ENCODE peak calls at places on chromosome 19, in eight cellular contexts. I is GM23338, M is A549, C is HCT116, R is K562, F is GM12878, Q is SK-N-SH, Y is HepG2. P is an unnamed sample. For H3K4me1, the result is how much of the 10 kb centered on the place peaks cover.

GRCh38 chr19:51094696-51095279 is 12.1 kb upstream of the KLK14 start:
- DNase-seq in Q (peak), I (peak), Y (peak), F (no peak), R (peak), M (peak), C (no peak), P (no peak)

GRCh38 chr19:49801966-49802661 is 11.0 kb downstream of the FUZ start:
- DNase-seq in F (no peak), I (peak), C (no peak), R (no peak), Y (no peak), M (peak), Q (peak), P (no peak)

GRCh38 chr19:48836089-48837017 is at the start of gene HSD17B14:
- DNase-seq in Q (peak), Y (no peak), I (peak), R (peak), F (no peak), M (peak), C (no peak), P (no peak)

GRCh38 chr19:23116802-23117571 is at the start of gene ZNF730:
- DNase-seq in C (no peak), I (peak), F (peak), Y (no peak), M (no peak), Q (peak), R (peak), P (no peak)

GRCh38 chr19:57888494-57889231 is at the start of gene ZNF814:
- DNase-seq in C (no peak), I (peak), F (peak), Q (peak), R (no peak), Y (no peak), M (peak), P (no peak)

GRCh38 chr19:22832031-22832762 is at the start of gene ZNF723:
- DNase-seq in Q (no peak), F (no peak), M (no peak), R (no peak), Y (no peak), C (no peak), I (peak), P (no peak)

GRCh38 chr19:1469936-1470863 is 8.8 kb downstream of the C19orf25 start:
- DNase-seq in F (no peak), Y (no peak), M (no peak), Q (no peak), I (peak), C (peak), R (peak), P (no peak)

GRCh38 chr19:2724148-2724557 is 3.0 kb upstream of the DIRAS1 start:
- DNase-seq in Q (peak), M (no peak), F (no peak), C (no peak), R (no peak), Y (no peak), I (peak), P (no peak)

GRCh38 chr19:873084-874019 is 13.9 kb downstream of the CFD start:
- DNase-seq in Y (no peak), C (peak), I (peak), Q (peak), F (peak), R (peak), M (peak), P (no peak)

GRCh38 chr19:47480658-47481057 is 3.4 kb downstream of the KPTN start:
- DNase-seq in M (no peak), R (no peak), F (no peak), I (no peak), C (no peak), Y (no peak), Q (no peak), P (no peak)

GRCh38 chr19:43684326-43684725 is 14.4 kb upstream of the PLAUR start:
- DNase-seq in C (no peak), F (no peak), R (no peak), Y (no peak), Q (no peak), M (no peak), I (no peak), P (no peak)

GRCh38 chr19:14081797-14082674 is 3.5 kb downstream of the C19orf67 start:
- DNase-seq in F (no peak), C (no peak), Y (no peak), M (no peak), I (no peak), Q (no peak), R (no peak), P (no peak)

GRCh38 chr19:14383556-14383897 is 2.3 kb downstream of the ADGRE5 start:
- DNase-seq in M (no peak), F (no peak), I (no peak), Y (no peak), C (no peak), R (peak), Q (no peak), P (no peak)

GRCh38 chr19:1910169-1910568 is 5.0 kb downstream of the ADAT3 start:
- DNase-seq in Y (no peak), I (no peak), C (no peak), R (no peak), M (no peak), Q (peak), F (no peak), P (no peak)

GRCh38 chr19:1774999-1775772 is 21.9 kb downstream of the ONECUT3 start:
- DNase-seq in Q (peak), F (no peak), I (peak), C (no peak), M (no peak), Y (no peak), R (peak), P (no peak)

GRCh38 chr19:46616631-46617322 is 8.1 kb downstream of the PTGIR start:
- DNase-seq in Q (peak), I (peak), M (peak), R (peak), F (no peak), C (peak), Y (peak), P (no peak)

GRCh38 chr19:18594096-18594823 is 5.7 kb downstream of the REX1BD start:
- DNase-seq in Y (no peak), M (peak), Q (peak), I (peak), F (no peak), R (peak), C (no peak), P (no peak)

GRCh38 chr19:30557927-30558557 is 185.9 kb downstream of the ZNF536 start:
- DNase-seq in Q (no peak), M (no peak), F (no peak), C (no peak), Y (no peak), I (peak), R (no peak), P (no peak)

GRCh38 chr19:610801-611505 is 21.3 kb downstream of the HCN2 start:
- DNase-seq in R (peak), I (no peak), Y (no peak), Q (peak), C (no peak), M (peak), F (no peak), P (no peak)

GRCh38 chr19:38394488-38394887 is 6.0 kb downstream of the SPRED3 start:
- DNase-seq in I (peak), F (no peak), R (no peak), Q (no peak), Y (peak), M (no peak), C (no peak), P (no peak)

GRCh38 chr19:1651548-1652394 is 644 bp downstream of the TCF3 start:
- DNase-seq in I (peak), R (peak), Y (no peak), Q (peak), M (no peak), C (no peak), F (no peak), P (no peak)

GRCh38 chr19:50677636-50678035 is 28.4 kb downstream of the C19orf81 start:
- DNase-seq in Q (no peak), I (peak), C (no peak), F (no peak), M (no peak), R (no peak), Y (no peak), P (no peak)

GRCh38 chr19:36449059-36449670 is 30.7 kb upstream of the ZFP82 start:
- DNase-seq in C (no peak), R (no peak), Y (no peak), Q (no peak), I (peak), F (no peak), M (peak), P (no peak)

GRCh38 chr19:48779636-48780035 is 24.3 kb downstream of the FGF21 start:
- DNase-seq in I (no peak), M (no peak), R (peak), Y (no peak), Q (no peak), F (no peak), C (no peak), P (no peak)

GRCh38 chr19:3162418-3163229 is 15.9 kb upstream of the S1PR4 start:
- DNase-seq in I (peak), M (peak), F (no peak), Y (peak), C (no peak), Q (peak), R (peak), P (no peak)

GRCh38 chr19:46481187-46481586 is 9.8 kb upstream of the PNMA8A start:
- DNase-seq in F (no peak), I (no peak), R (no peak), M (no peak), Q (no peak), Y (no peak), C (no peak), P (no peak)

GRCh38 chr19:41909706-41910105 is 18.5 kb downstream of the ERFL start:
- DNase-seq in Y (no peak), C (no peak), Q (no peak), R (no peak), F (no peak), M (no peak), I (no peak), P (no peak)

GRCh38 chr19:38303517-38304351 is at the start of gene C19orf33:
- DNase-seq in Q (no peak), I (peak), F (no peak), Y (no peak), M (peak), R (peak), C (peak), P (peak)

GRCh38 chr19:45906221-45906620 is 3.8 kb upstream of the MYPOP start:
- DNase-seq in R (no peak), F (no peak), I (no peak), Q (no peak), Y (no peak), M (no peak), C (no peak), P (no peak)

GRCh38 chr19:29517946-29518345 is 7.8 kb upstream of the VSTM2B start:
- DNase-seq in M (no peak), F (no peak), Q (no peak), R (no peak), Y (no peak), I (no peak), C (no peak), P (no peak)

GRCh38 chr19:45506991-45507863 is at the start of gene VASP:
- DNase-seq in Y (peak), R (peak), I (peak), F (peak), C (peak), Q (peak), M (peak), P (no peak)

GRCh38 chr19:42323852-42324654 is 1.4 kb upstream of the MEGF8 start:
- DNase-seq in C (no peak), M (no peak), R (no peak), Y (no peak), F (no peak), I (peak), Q (peak), P (no peak)

GRCh38 chr19:45187421-45188100 is 9.0 kb downstream of the BLOC1S3 start:
- DNase-seq in Q (peak), Y (peak), R (peak), M (no peak), F (no peak), C (no peak), I (peak), P (no peak)

GRCh38 chr19:43606569-43607229 is 5.2 kb upstream of the SRRM5 start:
- DNase-seq in I (no peak), Y (no peak), C (no peak), R (no peak), F (no peak), Q (no peak), M (no peak), P (no peak)

GRCh38 chr19:46015961-46016425 is 6.9 kb downstream of the PGLYRP1 start:
- DNase-seq in R (no peak), I (peak), M (peak), C (no peak), F (no peak), Q (peak), Y (no peak), P (no peak)

GRCh38 chr19:44824758-44825157 is 15.9 kb downstream of the BCAM start:
- DNase-seq in C (no peak), R (no peak), Y (no peak), F (no peak), M (no peak), I (no peak), Q (no peak), P (no peak)

GRCh38 chr19:4233282-4233853 is 4.0 kb downstream of the EBI3 start:
- DNase-seq in Y (peak), R (peak), F (no peak), M (peak), C (peak), Q (peak), I (peak), P (peak)

GRCh38 chr19:46660601-46661019 is 372 bp downstream of the DACT3 start:
- DNase-seq in Q (peak), C (no peak), R (peak), M (no peak), I (peak), F (no peak), Y (no peak), P (no peak)

GRCh38 chr19:4831351-4832340 is at the start of gene TICAM1:
- DNase-seq in I (peak), C (no peak), M (peak), Q (peak), F (no peak), Y (no peak), R (peak), P (no peak)

GRCh38 chr19:52664461-52664860 is 26.3 kb upstream of the ZNF83 start:
- DNase-seq in C (no peak), R (peak), Y (no peak), M (no peak), Q (peak), F (no peak), I (peak), P (no peak)

GRCh38 chr19:52667972-52668371 is 29.8 kb upstream of the ZNF83 start:
- DNase-seq in R (no peak), I (no peak), Y (no peak), F (no peak), M (no peak), Q (no peak), C (no peak), P (no peak)

GRCh38 chr19:52662631-52663030 is 24.5 kb upstream of the ZNF83 start:
- DNase-seq in Y (no peak), Q (no peak), I (no peak), F (no peak), R (no peak), M (no peak), C (peak), P (no peak)

GRCh38 chr19:52665529-52665928 is 27.4 kb upstream of the ZNF83 start:
- DNase-seq in I (no peak), Q (no peak), M (no peak), Y (no peak), F (no peak), C (peak), R (peak), P (peak)

GRCh38 chr19:52665047-52665446 is 26.9 kb upstream of the ZNF83 start:
- DNase-seq in I (no peak), C (no peak), Q (no peak), M (no peak), Y (no peak), R (peak), F (no peak), P (no peak)
- H3K27ac ChIP-seq in I (no peak), C (peak), Q (no peak), M (no peak), Y (no peak), R (peak), F (no peak), P (no peak)

DNA sequence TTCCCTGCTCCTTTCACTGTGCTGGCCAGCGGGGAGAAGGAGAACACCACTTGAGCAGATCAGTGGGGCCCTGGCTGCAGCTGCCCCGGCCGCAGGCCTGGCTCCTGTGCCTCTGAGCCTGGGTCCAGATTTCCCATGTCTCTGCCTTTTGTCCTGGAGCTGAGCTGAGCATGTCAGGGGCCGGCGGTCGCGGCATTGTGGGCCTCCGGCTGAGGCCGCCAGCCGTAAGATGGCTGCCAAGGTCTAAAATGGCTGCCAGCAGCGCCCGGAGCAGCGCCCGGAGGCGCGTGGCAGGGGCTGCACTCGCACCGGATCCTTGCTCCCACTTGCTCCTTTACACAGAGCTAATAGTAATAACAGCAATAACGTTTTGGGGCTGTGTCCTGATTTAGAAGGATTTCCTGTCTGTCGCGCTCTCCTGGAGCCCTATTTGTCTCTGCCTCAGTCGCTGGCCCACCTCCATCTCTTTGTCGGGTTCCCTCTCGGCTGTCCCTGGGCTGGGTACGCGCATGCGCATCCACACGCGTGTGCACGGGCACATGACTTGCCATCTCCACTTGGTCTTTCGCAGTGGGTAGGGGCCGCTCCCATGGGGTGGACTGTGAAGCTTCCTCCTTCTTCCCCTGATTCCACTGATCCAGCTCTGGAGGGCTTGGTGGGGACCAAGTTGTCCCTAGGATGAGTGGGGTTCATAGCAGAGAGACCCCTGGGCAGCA is 32.1 kb downstream of the LYL1 start:
- DNase-seq in M (no peak), F (no peak), Q (no peak), R (no peak), C (no peak), Y (no peak), I (no peak), P (no peak)
- H3K4me1 ChIP-seq in M (under half), F (under half), Q (half or more), R (under half), C (under half), Y (under half), I (under half), P (under half)

GRCh38 chr19:54662730-54663129 is at the start of gene LILRB4:
- DNase-seq in M (no peak), F (no peak), I (no peak), Q (no peak), C (no peak), R (no peak), Y (no peak), P (no peak)
- TF ChIP-seq REST in M (no peak), F (no peak), I (no peak), Q (no peak), C (no peak), R (no peak), Y (no peak), P (no peak)

DNA sequence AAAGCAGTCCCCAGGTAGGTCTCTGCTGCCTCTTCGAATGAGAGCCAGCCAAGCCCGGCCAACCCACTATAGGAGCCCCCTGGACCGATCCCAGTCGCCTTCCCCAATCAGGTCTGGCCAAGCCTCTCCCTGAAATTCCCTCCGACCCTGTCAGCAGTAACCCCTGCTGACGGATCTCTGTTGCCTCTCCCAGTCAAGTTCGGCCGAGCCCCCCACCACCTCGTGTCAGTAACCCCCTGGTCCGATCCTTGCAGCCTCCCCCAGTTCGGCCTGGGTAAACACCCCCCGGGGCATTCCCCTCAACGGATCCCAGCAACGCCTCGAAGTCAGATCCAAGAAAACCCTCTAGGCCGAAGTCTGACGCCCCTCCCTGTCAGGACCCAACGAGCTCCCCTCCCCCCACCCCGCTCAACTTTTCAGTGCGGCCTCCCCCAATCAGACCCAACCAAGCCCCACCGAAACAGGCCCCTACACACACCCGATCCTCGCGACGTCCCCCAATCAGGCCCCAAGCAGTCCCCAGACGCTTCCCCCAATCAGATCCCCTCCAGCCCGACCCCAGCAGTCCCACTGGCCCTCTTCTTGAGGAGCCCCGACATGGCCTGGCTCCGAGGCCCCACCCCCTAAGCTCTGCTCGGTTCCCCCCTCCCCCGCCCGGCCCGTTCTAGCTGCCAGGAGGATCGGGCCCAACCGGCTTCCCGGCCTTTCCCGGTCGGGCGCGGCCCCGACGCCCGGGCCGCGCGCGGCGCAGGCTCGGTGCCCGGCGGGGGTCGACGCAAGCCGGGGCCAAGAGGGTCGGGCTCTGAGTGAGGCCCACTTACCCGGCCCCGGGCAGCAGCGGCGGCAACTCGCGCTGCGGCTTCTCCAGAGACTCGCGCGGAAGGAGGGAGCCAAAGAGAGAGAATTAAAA is 1.8 kb downstream of the TNPO2 start:
- DNase-seq in C (no peak), M (peak), Y (peak), R (peak), F (no peak), Q (peak), I (peak), P (no peak)
- H3K27ac ChIP-seq in C (peak), M (peak), Y (peak), R (peak), F (peak), Q (peak), I (peak), P (peak)

GRCh38 chr19:17526922-17527321 is 15.5 kb downstream of the PGLS start:
- DNase-seq in Y (no peak), Q (no peak), C (no peak), R (no peak), F (peak), M (no peak), I (no peak), P (no peak)

GRCh38 chr19:17525141-17525540 is 13.7 kb downstream of the PGLS start:
- DNase-seq in Q (no peak), F (no peak), I (no peak), C (no peak), Y (no peak), M (no peak), R (no peak), P (no peak)

GRCh38 chr19:17529239-17530158 is 18.1 kb downstream of the PGLS start:
- DNase-seq in R (no peak), C (no peak), Y (no peak), F (no peak), M (no peak), I (no peak), Q (no peak), P (no peak)

GRCh38 chr19:17528610-17529009 is 17.2 kb downstream of the PGLS start:
- DNase-seq in M (no peak), Q (no peak), R (no peak), F (no peak), C (no peak), Y (no peak), I (no peak), P (no peak)

DNA sequence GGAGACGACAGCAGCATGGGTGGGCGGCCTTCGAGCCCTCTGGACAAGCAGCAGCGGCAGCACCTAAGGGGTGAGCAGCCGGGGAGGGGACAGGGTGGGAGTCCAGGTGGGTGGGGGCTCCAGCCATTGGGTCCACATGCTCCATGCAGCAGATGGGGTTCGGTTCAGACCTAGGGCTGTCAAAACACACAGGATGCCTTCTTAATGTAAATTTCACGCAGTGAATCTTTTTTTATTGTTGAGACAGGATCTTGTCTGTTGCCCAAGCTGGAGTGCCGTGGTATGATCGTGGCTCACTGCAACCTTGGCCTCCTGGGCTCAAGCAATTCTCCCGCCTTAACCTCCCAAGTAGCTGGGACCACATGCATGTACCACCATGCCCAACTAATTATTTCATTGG is 15.9 kb downstream of the PGLS start:
- DNase-seq in M (no peak), F (no peak), I (no peak), R (no peak), Q (no peak), Y (no peak), C (no peak), P (no peak)
- H3K4me1 ChIP-seq in M (under half), F (half or more), I (under half), R (under half), Q (under half), Y (under half), C (under half), P (under half)

P was measured in Panc1.